ENCODE peak calls at places on chromosomes 1 and 21, in four cellular contexts. Y, T, V and E are unnamed samples.

GRCh38 chr1:40770296-40771070 is 13.1 kb upstream of the KCNQ4 start:
- DNase-seq in V (no peak), Y (no peak), T (no peak), E (no peak)

GRCh38 chr1:62281922-62282555 is 37.2 kb downstream of the KANK4 start:
- DNase-seq in V (no peak), Y (no peak), T (no peak), E (no peak)

GRCh38 chr1:18646091-18646775 is 15.6 kb downstream of the PAX7 start:
- DNase-seq in V (no peak), T (no peak), Y (no peak), E (no peak)

GRCh38 chr1:108858541-108858940 is 1.6 kb upstream of the AKNAD1 start:
- DNase-seq in Y (no peak), T (no peak), V (no peak), E (no peak)

GRCh38 chr1:241240084-241240483 is 116.9 kb downstream of the RGS7 start:
- DNase-seq in V (no peak), T (no peak), Y (no peak), E (no peak)

GRCh38 chr1:153616144-153616884 is at the start of gene S100A14:
- DNase-seq in Y (no peak), T (no peak), V (peak; percentile 89), E (no peak)

GRCh38 chr1:112702420-112703261 is 4.3 kb downstream of the RHOC start:
- DNase-seq in V (no peak), T (no peak), Y (no peak), E (no peak)

GRCh38 chr1:95728841-95729240 is 494.8 kb downstream of the RWDD3 start:
- DNase-seq in V (no peak), Y (no peak), T (no peak), E (no peak)

GRCh38 chr1:192700834-192701271 is 64.9 kb downstream of the RGS13 start:
- DNase-seq in Y (peak; percentile 87), V (no peak), T (no peak), E (peak; percentile 97)

GRCh38 chr1:235878082-235878781 is 11.5 kb upstream of the LYST start:
- DNase-seq in Y (no peak), V (no peak), T (no peak), E (no peak)

GRCh38 chr21:15732290-15732995 is 2.7 kb downstream of the USP25 start:
- DNase-seq in V (no peak), T (no peak), Y (peak; percentile 51), E (peak; percentile 66)

GRCh38 chr1:64980745-64981601 is 14.6 kb upstream of the JAK1 start:
- DNase-seq in Y (no peak), T (no peak), V (peak; percentile 37), E (peak; percentile 40)

GRCh38 chr1:36502616-36503015 is 19.9 kb upstream of the CSF3R start:
- DNase-seq in V (no peak), T (no peak), Y (no peak), E (no peak)

GRCh38 chr1:198234511-198235251 is 77.9 kb downstream of the NEK7 start:
- DNase-seq in T (no peak), Y (peak; percentile 47), V (no peak), E (peak; percentile 69)

GRCh38 chr1:218299416-218299815 is 14.3 kb downstream of the RRP15 start:
- DNase-seq in V (no peak), T (no peak), Y (peak; percentile 85), E (peak; percentile 87)

GRCh38 chr1:106926748-106927582 is 129.5 kb upstream of the PRMT6 start:
- DNase-seq in V (no peak), Y (no peak), T (no peak), E (peak; percentile 5)

GRCh38 chr1:25809283-25809926 is 9.4 kb downstream of the SELENON start:
- DNase-seq in T (no peak), Y (no peak), V (no peak), E (no peak)

GRCh38 chr1:172338295-172338735 is 82.2 kb upstream of the C1orf105 start:
- DNase-seq in Y (no peak), V (no peak), T (no peak), E (no peak)

GRCh38 chr1:86705633-86705985 is 1.2 kb downstream of the SH3GLB1 start:
- DNase-seq in T (no peak), V (no peak), Y (no peak), E (peak; percentile 22)

GRCh38 chr21:36429672-36430546 is 44.7 kb downstream of the CHAF1B start:
- DNase-seq in T (peak; percentile 41), V (peak; percentile 90), Y (peak; percentile 99), E (peak; percentile 99)
- TF ChIP-seq CTCF in T (no peak), V (no peak), Y (peak; percentile 7), E (peak; percentile 18)

GRCh38 chr21:39180429-39181019 is 2.7 kb downstream of the PSMG1 start:
- DNase-seq in Y (no peak), V (no peak), T (no peak), E (peak; percentile 36)

GRCh38 chr21:39182484-39183271 is 573 bp downstream of the PSMG1 start:
- DNase-seq in V (peak; percentile 2), T (no peak), Y (peak; percentile 33), E (peak; percentile 35)

GRCh38 chr21:39183272-39184049 is at the start of gene PSMG1:
- DNase-seq in T (peak; percentile 91), V (peak; percentile 91), Y (peak; percentile 89), E (peak; percentile 97)

GRCh38 chr21:39182016-39182415 is 1.2 kb downstream of the PSMG1 start:
- DNase-seq in V (no peak), Y (no peak), T (no peak), E (peak; percentile 21)

GRCh38 chr21:39181205-39181818 is 1.9 kb downstream of the PSMG1 start:
- DNase-seq in T (no peak), Y (no peak), V (no peak), E (no peak)
- H3K4me3 ChIP-seq in T (no peak overlapping the region), Y (peak overlapping the region; percentile 98), V (peak overlapping the region; percentile 92), E (no peak overlapping the region)

DNA sequence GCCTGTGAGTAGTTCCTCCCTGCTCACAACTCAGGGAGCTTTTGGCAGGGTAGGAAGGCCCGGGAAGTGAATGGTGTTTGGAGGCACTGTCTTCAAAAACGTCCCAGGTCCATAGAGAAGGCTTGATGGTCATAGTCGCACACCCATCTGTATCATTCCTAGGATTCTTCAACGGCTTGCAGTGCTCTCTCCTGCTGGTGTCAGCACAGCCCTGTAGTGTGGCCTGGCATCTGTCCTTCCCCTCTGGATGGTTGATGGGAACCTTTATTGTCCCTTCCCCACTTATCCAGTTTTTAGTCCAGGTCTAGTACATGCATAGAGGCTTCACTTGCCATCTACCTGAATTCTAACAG is 142.8 kb upstream of the HOOK1 start:
- DNase-seq in Y (no peak), T (no peak), V (no peak), E (no peak)
- TF ChIP-seq CTCF in Y (no peak), T (no peak), V (no peak), E (no peak)

GRCh38 chr1:206557636-206558473 is 50.5 kb downstream of the RASSF5 start:
- DNase-seq in V (no peak), Y (no peak), T (no peak), E (no peak)

GRCh38 chr1:206556748-206557635 is 49.7 kb downstream of the RASSF5 start:
- DNase-seq in V (peak; percentile 59), T (peak; percentile 59), Y (no peak), E (peak; percentile 34)

GRCh38 chr1:206559661-206559995 is 52.3 kb downstream of the RASSF5 start:
- DNase-seq in Y (no peak), T (no peak), V (no peak), E (no peak)

GRCh38 chr1:206558794-206559660 is 51.7 kb downstream of the RASSF5 start:
- DNase-seq in T (no peak), Y (no peak), V (no peak), E (no peak)

GRCh38 chr1:206560021-206560716 is 52.1 kb downstream of the EIF2D start:
- DNase-seq in T (no peak), V (no peak), Y (no peak), E (peak; percentile 34)
- H3K4me3 ChIP-seq in T (peak overlapping the region; percentile 72), V (no peak overlapping the region), Y (no peak overlapping the region), E (no peak overlapping the region)

DNA sequence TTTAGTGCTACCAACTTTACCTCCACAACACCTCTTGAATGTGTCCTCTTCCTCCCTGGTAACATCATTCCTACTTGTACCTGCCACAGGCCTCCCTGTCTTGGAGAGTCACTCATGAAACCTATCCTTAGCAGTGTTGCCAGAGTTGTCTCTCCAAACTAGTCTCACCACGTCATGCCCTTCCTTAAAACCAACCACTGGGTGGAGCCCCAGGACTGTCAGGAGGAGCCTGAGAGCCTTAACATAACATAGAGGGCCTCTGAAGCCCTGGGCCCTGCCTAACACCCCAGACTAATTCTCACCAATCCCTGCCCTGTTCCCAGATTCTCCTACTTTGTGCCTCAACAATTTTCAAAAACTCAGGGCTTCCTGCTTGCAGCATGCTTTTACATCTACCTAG is 65.3 kb downstream of the ZNF697 start:
- DNase-seq in V (peak; percentile 60), T (peak; percentile 35), Y (peak; percentile 66), E (peak; percentile 80)
- TF ChIP-seq CTCF in V (peak; percentile 80), T (no peak), Y (peak; percentile 61), E (peak; percentile 76)

GRCh38 chr1:157775101-157775870 is 1.6 kb downstream of the FCRL2 start:
- DNase-seq in T (no peak), V (no peak), Y (no peak), E (no peak)
- H3K4me3 ChIP-seq in T (no peak overlapping the region), V (no peak overlapping the region), Y (no peak overlapping the region), E (no peak overlapping the region)

GRCh38 chr1:226974544-226975258 is 34.6 kb downstream of the COQ8A start:
- DNase-seq in T (no peak), V (no peak), Y (no peak), E (no peak)

GRCh38 chr1:226973371-226973897 is 33.3 kb downstream of the COQ8A start:
- DNase-seq in T (no peak), Y (peak; percentile 48), V (no peak), E (no peak)

GRCh38 chr1:226975259-226975908 is 35.3 kb downstream of the COQ8A start:
- DNase-seq in Y (no peak), T (no peak), V (no peak), E (no peak)

GRCh38 chr1:226972931-226973330 is 32.8 kb downstream of the COQ8A start:
- DNase-seq in T (no peak), Y (no peak), V (no peak), E (no peak)

DNA sequence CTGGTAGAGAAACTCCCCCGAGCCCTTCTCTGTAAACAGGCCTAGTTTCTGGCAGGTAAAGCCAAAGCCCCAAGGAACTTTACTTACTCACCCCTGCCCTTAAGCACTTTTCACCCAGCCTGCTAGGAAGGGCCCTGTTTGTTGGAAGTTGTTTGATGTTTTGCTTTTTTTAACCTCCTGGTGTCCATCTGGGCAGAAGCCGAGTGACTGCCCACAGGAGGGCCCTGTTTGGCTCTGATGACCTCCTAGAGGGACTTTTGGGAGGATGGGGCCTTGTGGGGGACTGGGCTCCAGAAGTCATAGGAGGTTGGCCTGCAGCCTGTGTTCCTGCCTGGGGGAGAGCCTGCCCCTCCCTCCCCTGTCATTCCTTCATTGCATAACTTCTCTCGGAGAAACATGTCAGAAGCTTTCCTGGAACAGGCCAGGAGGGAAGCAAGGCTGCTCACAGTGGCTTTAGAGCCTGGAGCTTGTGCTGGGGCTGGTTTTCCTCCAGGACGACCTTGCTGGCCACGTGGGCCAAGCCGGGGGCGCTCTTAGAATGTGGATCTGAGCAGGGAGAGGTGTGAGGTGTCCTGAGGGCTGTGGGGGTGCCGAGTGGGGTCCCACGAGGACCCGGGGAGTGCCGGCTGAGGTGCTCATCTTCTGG is 33.9 kb downstream of the COQ8A start:
- DNase-seq in T (no peak), Y (peak; percentile 62), V (no peak), E (peak; percentile 74)
- TF ChIP-seq CTCF in T (no peak), Y (no peak), V (no peak), E (peak; percentile 14)